ENCODE peak calls at places on chromosome 20, in eight cellular contexts. Z is lower lobe of right lung, B is stomach, J is left ventricle myocardium inferior, R is upper lobe of left lung, U is breast epithelium, T is heart right ventricle, Q is omental fat pad. N is an unnamed sample.

GRCh38 chr20:38671186-38671585 is 53.1 kb upstream of the SLC32A1 start:
- DNase-seq in Z (no peak), B (no peak), J (no peak), R (no peak), U (no peak), T (no peak), Q (no peak), N (no peak)

GRCh38 chr20:59939052-59939878 is 840 bp downstream of the PPP1R3D start:
- DNase-seq in Z (peak; percentile 56), B (no peak), J (peak; percentile 31), R (peak; percentile 90), U (no peak), T (peak; percentile 30), Q (no peak), N (no peak)

GRCh38 chr20:4787069-4787468 is 65.4 kb downstream of the PRND start:
- DNase-seq in Z (no peak), B (no peak), J (no peak), R (no peak), U (no peak), T (no peak), Q (no peak), N (no peak)

GRCh38 chr20:32966881-32967781 is 37.1 kb downstream of the SUN5 start:
- DNase-seq in Z (no peak), B (peak; percentile 25), J (no peak), R (no peak), U (peak; percentile 14), T (no peak), Q (no peak), N (peak; percentile 27)

GRCh38 chr20:25285856-25286798 is 38.2 kb downstream of the PYGB start:
- DNase-seq in Z (peak; percentile 29), B (peak; percentile 17), J (peak; percentile 6), R (peak; percentile 47), U (peak; percentile 13), T (no peak), Q (no peak), N (peak; percentile 9)

GRCh38 chr20:58010666-58011065 is 217.8 kb downstream of the ANKRD60 start:
- DNase-seq in Z (no peak), B (no peak), J (no peak), R (peak; percentile 24), U (no peak), T (no peak), Q (no peak), N (no peak)

GRCh38 chr20:58893355-58894151 is 41.0 kb downstream of the GNAS start:
- DNase-seq in Z (no peak), B (no peak), J (no peak), R (no peak), U (no peak), T (no peak), Q (no peak), N (no peak)

GRCh38 chr20:24402234-24402633 is 67.2 kb upstream of the SYNDIG1 start:
- DNase-seq in Z (no peak), B (no peak), J (no peak), R (no peak), U (no peak), T (no peak), Q (no peak), N (no peak)

GRCh38 chr20:63009988-63010769 is 3.4 kb upstream of the BHLHE23 start:
- DNase-seq in Z (no peak), B (peak; percentile 43), J (no peak), R (no peak), U (peak; percentile 39), T (no peak), Q (no peak), N (no peak)

GRCh38 chr20:16189371-16189770 is 383.9 kb downstream of the KIF16B start:
- DNase-seq in Z (no peak), B (no peak), J (no peak), R (no peak), U (no peak), T (no peak), Q (no peak), N (no peak)

GRCh38 chr20:43194187-43194586 is 4.5 kb upstream of the PTPRT start:
- DNase-seq in Z (no peak), B (no peak), J (no peak), R (peak; percentile 56), U (no peak), T (no peak), Q (no peak), N (no peak)

GRCh38 chr20:43193443-43193842 is 3.7 kb upstream of the PTPRT start:
- DNase-seq in Z (no peak), B (no peak), J (no peak), R (no peak), U (no peak), T (no peak), Q (no peak), N (no peak)

GRCh38 chr20:43190332-43190953 is 737 bp upstream of the PTPRT start:
- DNase-seq in Z (no peak), B (no peak), J (no peak), R (no peak), U (no peak), T (no peak), Q (no peak), N (no peak)

GRCh38 chr20:43191143-43191542 is 1.4 kb upstream of the PTPRT start:
- DNase-seq in Z (no peak), B (no peak), J (no peak), R (no peak), U (no peak), T (no peak), Q (no peak), N (no peak)

GRCh38 chr20:43191946-43192847 is 2.5 kb upstream of the PTPRT start:
- DNase-seq in Z (no peak), B (no peak), J (no peak), R (peak; percentile 78), U (peak; percentile 22), T (no peak), Q (no peak), N (no peak)
- TF ChIP-seq CTCF in Z (peak; percentile 34), B (no peak), J (peak; percentile 41), R (peak; percentile 25), U (no peak), T (no peak), Q (no peak), N (no peak)

GRCh38 chr20:55354700-55355099 is 650.6 kb downstream of the CBLN4 start:
- DNase-seq in Z (no peak), B (no peak), J (no peak), R (no peak), U (no peak), T (no peak), Q (no peak), N (no peak)

GRCh38 chr20:55348201-55348600 is 657.1 kb downstream of the CBLN4 start:
- DNase-seq in Z (no peak), B (no peak), J (no peak), R (no peak), U (no peak), T (no peak), Q (no peak), N (no peak)

DNA sequence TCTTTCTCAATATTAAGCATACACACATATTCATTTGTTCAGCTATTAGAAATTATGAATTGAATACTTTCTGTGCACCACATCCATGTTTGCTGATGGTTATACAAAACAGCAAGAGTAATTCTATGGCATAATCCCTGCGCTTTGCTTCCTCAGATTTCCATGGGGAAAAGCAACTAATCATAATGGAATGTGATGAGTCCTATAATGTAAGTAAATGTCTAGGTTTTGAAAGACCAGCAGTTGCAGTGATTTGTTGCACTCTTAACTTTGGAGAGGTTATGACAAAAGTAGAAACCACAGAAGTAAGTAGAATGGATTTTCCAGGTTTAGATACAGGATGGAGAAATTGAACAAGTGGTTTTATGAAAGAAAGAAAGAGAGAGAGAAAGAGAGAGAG is 652.1 kb downstream of the CBLN4 start:
- DNase-seq in Z (no peak), B (no peak), J (no peak), R (no peak), U (no peak), T (no peak), Q (no peak), N (no peak)
- TF ChIP-seq CTCF in Z (no peak), B (no peak), J (no peak), R (no peak), U (no peak), T (no peak), Q (no peak), N (no peak)

DNA sequence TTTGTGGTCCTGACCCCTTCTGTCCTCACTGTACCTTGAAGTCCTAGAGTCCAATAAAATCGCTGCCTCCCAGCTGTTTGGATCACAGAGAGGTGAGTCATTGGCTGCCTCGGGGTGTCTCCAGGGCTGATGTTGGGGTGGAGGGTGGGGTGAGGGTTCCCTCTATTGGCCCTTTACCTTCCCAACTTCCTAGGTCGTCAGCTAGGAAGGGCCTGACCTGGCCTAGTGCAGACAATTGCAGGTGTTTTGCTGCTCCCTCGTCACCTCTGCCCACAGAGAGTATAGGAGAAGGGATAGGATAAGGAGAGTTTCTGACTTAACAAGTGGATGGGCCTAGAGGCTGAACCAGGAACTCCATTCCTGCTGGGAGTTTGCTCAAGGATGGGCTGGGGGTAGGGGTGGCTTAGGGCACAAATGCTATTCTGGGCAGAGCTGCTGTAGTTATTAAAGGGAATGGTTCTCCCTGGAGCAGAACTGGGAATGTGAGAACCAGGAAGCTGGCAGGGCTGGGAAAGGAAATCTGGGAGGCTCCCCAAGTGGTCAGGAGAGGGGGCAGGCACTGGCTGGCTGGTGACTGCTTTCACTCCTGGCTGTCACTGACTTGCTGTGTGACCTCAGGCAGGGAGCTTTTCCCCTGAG is 1.4 kb downstream of the TP53INP2 start:
- DNase-seq in Z (no peak), B (peak; percentile 59), J (peak; percentile 41), R (no peak), U (peak; percentile 24), T (peak; percentile 41), Q (no peak), N (no peak)
- TF ChIP-seq CTCF in Z (no peak), B (no peak), J (peak; percentile 32), R (no peak), U (no peak), T (no peak), Q (no peak), N (no peak)

DNA sequence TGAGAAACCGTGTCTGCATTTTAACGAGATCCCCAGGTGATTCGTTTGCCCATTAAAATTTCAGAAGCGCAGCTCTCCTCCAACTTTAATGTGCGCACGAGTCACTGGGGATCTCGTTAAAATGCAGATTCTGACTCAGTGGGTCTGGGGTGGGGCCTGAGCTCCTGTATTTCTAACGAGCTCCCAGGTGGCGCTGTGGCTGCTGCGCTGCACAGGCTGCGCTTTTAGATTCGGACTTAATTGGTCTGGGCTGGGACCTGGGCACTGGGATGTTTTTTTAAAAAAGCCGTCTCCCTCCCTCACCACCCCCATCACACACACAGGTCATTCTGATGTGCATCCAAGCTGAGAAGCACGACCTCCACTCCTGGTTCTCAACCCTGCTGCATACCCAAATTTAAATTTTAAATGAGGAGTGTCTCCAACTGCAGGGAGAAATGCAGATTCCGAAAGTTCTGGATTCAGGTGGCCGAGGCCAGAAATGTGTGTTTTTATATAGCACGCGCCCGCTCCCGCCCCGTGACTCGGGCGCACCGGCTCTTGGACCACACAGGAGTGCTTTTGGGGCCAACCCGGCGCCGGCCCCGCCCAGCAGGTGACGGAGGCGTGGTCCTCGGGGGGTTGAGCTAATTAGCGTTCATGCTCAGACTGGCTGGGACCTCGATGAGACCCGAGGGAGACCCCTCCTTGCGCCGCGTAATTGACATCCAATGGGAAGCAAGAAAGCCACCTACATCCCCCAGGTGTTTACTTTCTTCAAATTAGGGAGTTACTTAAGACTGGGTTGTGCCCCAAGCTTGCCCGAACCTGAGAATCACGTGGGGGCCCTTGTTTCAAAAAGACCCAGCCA is 85.8 kb downstream of the ZFP64 start:
- DNase-seq in Z (no peak), B (no peak), J (no peak), R (peak; percentile 81), U (peak; percentile 21), T (no peak), Q (no peak), N (peak; percentile 46)
- TF ChIP-seq CTCF in Z (no peak), B (no peak), J (no peak), R (no peak), U (no peak), T (no peak), Q (no peak), N (no peak)